ENCODE peak calls at places on chromosomes 1 and 21, in ten cellular contexts. A is IMR-90, V is heart left ventricle, P is esophagus squamous epithelium, Y is suprapubic skin, J is stomach, N is A549, E is uterus, L is ovary, M is K562. D is an unnamed sample. For H3K4me1, the result is how much of the 10 kb centered on the place peaks cover.

GRCh38 chr1:53766194-53766748 is 27.3 kb upstream of the GLIS1 start:
- DNase-seq in N (no peak), Y (no peak), J (no peak), L (no peak), P (no peak), V (no peak), M (no peak), A (no peak), E (no peak), D (no peak)

GRCh38 chr21:44530221-44530902 is 9.6 kb downstream of the KRTAP10-1 start:
- DNase-seq in N (no peak), A (no peak), E (no peak), V (no peak), M (no peak), P (no peak), J (no peak), L (no peak), Y (no peak), D (no peak)

GRCh38 chr21:43775795-43776430 is at the start of gene CSTB:
- DNase-seq in V (peak), N (peak), L (peak), E (peak), A (peak), P (no peak), J (peak), M (peak), Y (peak), D (peak)

GRCh38 chr1:33060579-33061083 is 20.3 kb upstream of the AZIN2 start:
- DNase-seq in Y (no peak), A (peak), V (peak), M (no peak), E (no peak), P (no peak), J (no peak), L (no peak), N (peak), D (no peak)

GRCh38 chr1:29563092-29563491 is 326.8 kb downstream of the PTPRU start:
- DNase-seq in J (no peak), Y (no peak), V (no peak), A (no peak), E (no peak), N (no peak), L (no peak), P (no peak), M (no peak), D (no peak)

GRCh38 chr1:35544976-35545375 is 12.2 kb downstream of the KIAA0319L start:
- DNase-seq in P (no peak), V (peak), A (peak), N (peak), L (no peak), J (no peak), M (peak), E (no peak), Y (peak), D (no peak)

GRCh38 chr1:225835752-225836151 is 25.8 kb downstream of the EPHX1 start:
- DNase-seq in V (peak), P (no peak), L (peak), A (peak), M (no peak), J (peak), E (peak), Y (no peak), N (no peak), D (peak)

GRCh38 chr1:175525222-175525621 is 218.2 kb downstream of the TNR start:
- DNase-seq in V (no peak), E (no peak), M (no peak), L (no peak), N (no peak), A (no peak), J (no peak), Y (no peak), P (no peak), D (no peak)

GRCh38 chr1:3543076-3544049 is 67.9 kb downstream of the MEGF6 start:
- DNase-seq in M (no peak), N (peak), A (peak), V (no peak), J (no peak), L (no peak), Y (no peak), E (peak), P (no peak), D (no peak)

GRCh38 chr1:52668711-52669110 is 29.4 kb downstream of the COA7 start:
- DNase-seq in Y (no peak), V (no peak), M (no peak), A (peak), J (no peak), E (no peak), P (no peak), L (no peak), N (no peak), D (peak)

GRCh38 chr1:17883136-17883535 is 128.0 kb downstream of the ACTL8 start:
- DNase-seq in V (no peak), A (no peak), P (no peak), L (no peak), J (no peak), M (no peak), Y (peak), E (no peak), N (no peak), D (no peak)

GRCh38 chr1:82177190-82177589 is 376.5 kb downstream of the ADGRL2 start:
- DNase-seq in L (no peak), N (no peak), Y (no peak), A (no peak), M (no peak), P (no peak), E (no peak), V (no peak), J (no peak), D (no peak)

GRCh38 chr21:26846036-26846931 is 1.1 kb upstream of the ADAMTS1 start:
- DNase-seq in E (peak), J (peak), A (peak), Y (peak), M (no peak), L (peak), V (peak), N (peak), P (no peak), D (peak)

GRCh38 chr21:17370263-17370662 is 142.6 kb upstream of the CXADR start:
- DNase-seq in Y (no peak), N (no peak), E (no peak), M (no peak), V (no peak), L (no peak), A (no peak), P (no peak), J (peak), D (no peak)

GRCh38 chr1:86769065-86769464 is 64.7 kb downstream of the SH3GLB1 start:
- DNase-seq in Y (no peak), J (no peak), M (no peak), V (no peak), E (no peak), P (no peak), A (no peak), L (no peak), N (no peak), D (no peak)

GRCh38 chr1:234519506-234519905 is 40.5 kb upstream of the TARBP1 start:
- DNase-seq in N (no peak), Y (peak), M (no peak), L (no peak), E (no peak), P (no peak), V (no peak), A (no peak), J (no peak), D (no peak)

GRCh38 chr21:42062543-42063022 is 8.5 kb upstream of the UMODL1 start:
- DNase-seq in L (no peak), E (no peak), J (peak), N (no peak), Y (no peak), A (no peak), P (peak), M (no peak), V (peak), D (no peak)

GRCh38 chr1:14567903-14568302 is 30.6 kb upstream of the KAZN start:
- DNase-seq in M (no peak), L (no peak), P (no peak), E (no peak), Y (no peak), V (no peak), J (no peak), N (no peak), A (no peak), D (no peak)

GRCh38 chr1:108708726-108709660 is 3.7 kb upstream of the FNDC7 start:
- DNase-seq in E (no peak), M (peak), V (no peak), L (no peak), Y (no peak), P (no peak), J (no peak), A (no peak), N (peak), D (no peak)

GRCh38 chr1:15951341-15952153 is 24.4 kb downstream of the ZBTB17 start:
- DNase-seq in L (no peak), N (no peak), M (peak), A (no peak), P (no peak), E (no peak), Y (no peak), V (no peak), J (no peak), D (no peak)

GRCh38 chr21:29248124-29248523 is 50.6 kb upstream of the BACH1 start:
- DNase-seq in N (no peak), V (no peak), Y (no peak), A (peak), L (no peak), J (no peak), P (no peak), M (no peak), E (no peak), D (no peak)

GRCh38 chr1:74467786-74468377 is 44.5 kb downstream of the LRRC53 start:
- DNase-seq in N (no peak), E (no peak), A (peak), V (no peak), Y (no peak), P (no peak), M (no peak), J (no peak), L (no peak), D (no peak)

GRCh38 chr1:229991724-229992333 is 75.2 kb upstream of the GALNT2 start:
- DNase-seq in V (no peak), J (no peak), A (no peak), L (no peak), N (no peak), Y (no peak), E (no peak), M (no peak), P (no peak), D (no peak)

GRCh38 chr1:84165566-84165965 is 21.5 kb downstream of the PRKACB start:
- DNase-seq in J (no peak), E (no peak), V (no peak), L (no peak), M (no peak), P (no peak), A (no peak), Y (no peak), N (no peak), D (no peak)

GRCh38 chr1:214310010-214310409 is 29.1 kb downstream of the SMYD2 start:
- DNase-seq in J (no peak), V (no peak), N (no peak), P (no peak), L (no peak), E (no peak), M (no peak), Y (no peak), A (peak), D (no peak)

GRCh38 chr1:201493757-201494617 is 12.9 kb downstream of the CSRP1 start:
- DNase-seq in L (peak), Y (no peak), M (no peak), N (no peak), V (peak), J (peak), E (peak), P (no peak), A (peak), D (no peak)

GRCh38 chr1:225554216-225554812 is 98.6 kb downstream of the ENAH start:
- DNase-seq in M (peak), V (no peak), E (no peak), Y (no peak), A (peak), L (no peak), P (no peak), J (no peak), N (peak), D (no peak)

GRCh38 chr1:198623920-198624647 is 14.8 kb upstream of the PTPRC start:
- DNase-seq in P (no peak), E (no peak), N (no peak), V (no peak), J (no peak), M (no peak), Y (no peak), L (no peak), A (peak), D (no peak)

GRCh38 chr1:158586942-158587341 is 7.2 kb upstream of the OR10X1 start:
- DNase-seq in N (no peak), E (no peak), L (no peak), Y (no peak), J (no peak), M (no peak), A (no peak), V (no peak), P (no peak), D (no peak)

GRCh38 chr1:40625476-40626382 is 39.8 kb downstream of the RIMS3 start:
- DNase-seq in A (peak), V (no peak), N (no peak), L (no peak), Y (no peak), E (no peak), P (no peak), M (no peak), J (no peak), D (no peak)

GRCh38 chr1:94322696-94323095 is 85.3 kb upstream of the ARHGAP29 start:
- DNase-seq in M (no peak), V (no peak), A (no peak), L (no peak), P (no peak), E (no peak), N (peak), J (no peak), Y (no peak), D (no peak)

GRCh38 chr1:186689907-186690306 is 9.7 kb upstream of the PTGS2 start:
- DNase-seq in J (no peak), L (no peak), V (no peak), M (no peak), A (no peak), Y (no peak), P (no peak), N (no peak), E (no peak), D (no peak)

GRCh38 chr1:209883341-209883971 is 54.6 kb upstream of the SYT14 start:
- DNase-seq in V (no peak), L (no peak), N (no peak), A (peak), J (no peak), Y (no peak), M (no peak), P (no peak), E (no peak), D (no peak)

GRCh38 chr21:38323721-38324591 is 67.2 kb downstream of the KCNJ15 start:
- DNase-seq in Y (no peak), N (peak), M (no peak), A (peak), L (no peak), V (no peak), P (no peak), E (no peak), J (no peak), D (no peak)

GRCh38 chr1:243964915-243965314 is 86.2 kb upstream of the ZBTB18 start:
- DNase-seq in E (no peak), N (no peak), A (peak), V (no peak), M (no peak), Y (no peak), P (no peak), J (no peak), L (no peak), D (no peak)

GRCh38 chr21:41973427-41973831 is 19.6 kb upstream of the C2CD2 start:
- DNase-seq in J (peak), A (no peak), N (no peak), V (no peak), M (no peak), E (no peak), L (no peak), P (no peak), Y (peak), D (no peak)

GRCh38 chr1:46411010-46411405 is 16.9 kb downstream of the FAAH start:
- DNase-seq in J (no peak), N (no peak), Y (no peak), V (no peak), P (no peak), A (no peak), L (no peak), M (no peak), E (no peak), D (no peak)
- H3K4me1 ChIP-seq in J (under half), N (under half), Y (under half), V (under half), P (under half), A (under half), L (under half), M (half or more), E (under half), D (under half)

DNA sequence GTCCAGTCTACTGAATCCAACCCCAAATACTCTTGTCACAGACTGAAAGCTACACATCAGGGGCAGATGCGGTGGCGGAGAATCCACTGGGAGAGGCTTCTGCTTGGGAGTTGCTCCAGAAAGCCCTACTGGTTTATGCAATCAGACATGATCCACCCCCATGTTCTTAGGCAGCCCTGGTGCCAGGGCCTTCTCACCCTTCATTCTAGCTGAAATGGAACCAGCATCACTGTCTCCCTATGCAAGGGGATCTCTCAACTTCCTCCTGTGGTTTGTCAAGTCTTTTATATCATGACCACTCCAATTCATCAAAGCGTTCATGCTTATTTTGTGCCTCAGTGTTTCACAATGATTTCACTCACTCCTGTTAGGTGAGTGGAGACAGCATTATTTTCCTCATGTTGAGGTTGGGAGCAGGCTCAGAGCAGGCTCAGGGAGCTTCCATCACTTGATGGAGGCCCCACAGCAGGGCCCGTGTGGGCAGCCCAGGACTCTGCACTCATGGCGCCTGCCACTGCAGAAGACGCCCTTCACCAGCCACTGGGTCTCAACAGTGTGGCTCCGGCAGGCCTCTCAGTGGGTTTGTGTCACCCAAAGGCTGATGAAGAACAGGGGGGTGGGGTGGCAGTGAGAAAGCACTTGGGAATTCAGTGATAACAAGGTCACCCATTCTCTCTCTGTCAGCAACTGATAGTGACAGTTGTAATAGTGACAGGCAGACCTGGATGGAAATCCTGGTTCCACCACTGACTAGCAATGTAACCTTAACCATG is 67.1 kb downstream of the CD58 start:
- DNase-seq in N (no peak), A (no peak), P (no peak), V (peak), M (peak), L (no peak), J (no peak), E (no peak), Y (no peak), D (no peak)
- H3K27ac ChIP-seq in N (peak), A (no peak), P (peak), V (peak), M (peak), L (no peak), J (no peak), E (no peak), Y (peak), D (peak)

DNA sequence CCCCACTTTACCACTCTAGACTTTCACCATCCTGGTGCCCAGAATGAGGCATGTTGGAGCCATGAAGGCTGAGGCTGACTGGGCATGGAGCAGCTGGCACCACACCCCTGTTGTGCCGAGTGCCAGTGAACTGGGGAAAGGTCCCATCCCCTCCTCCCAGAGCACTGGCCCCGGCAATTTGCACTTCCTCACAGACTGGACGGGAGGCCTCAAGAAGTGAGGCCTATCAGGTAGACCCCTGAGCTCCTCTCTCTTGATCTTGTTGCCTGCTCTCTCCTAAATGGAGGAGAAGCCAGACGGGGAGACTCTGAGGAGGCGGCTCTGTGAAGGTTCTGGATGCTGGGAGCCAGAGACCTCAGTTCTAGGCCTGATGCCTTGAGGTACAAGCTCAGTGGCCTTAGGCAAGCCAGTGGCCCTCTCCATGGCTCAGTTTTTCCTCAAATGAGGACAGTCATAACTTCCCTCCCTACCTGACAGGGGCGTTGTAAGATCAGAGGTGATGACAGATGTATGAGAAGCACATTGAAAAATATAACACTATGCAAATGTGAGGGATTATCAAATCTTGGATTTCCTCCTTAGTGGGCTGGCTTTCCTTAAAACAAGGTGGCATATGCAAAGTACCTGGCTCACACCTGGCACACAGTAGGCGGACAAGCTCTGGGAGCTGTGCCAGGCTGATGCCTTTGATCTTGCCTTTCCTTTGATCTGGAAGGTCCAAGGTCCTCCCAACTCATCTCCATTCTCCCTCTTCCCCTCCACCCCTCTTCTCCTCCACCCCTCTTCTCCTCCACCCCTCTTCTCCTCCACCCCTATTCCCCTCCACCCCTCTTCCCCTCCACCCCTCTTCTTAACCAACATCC is 6.7 kb downstream of the GRHL3 start:
- DNase-seq in A (no peak), N (no peak), V (no peak), Y (no peak), L (no peak), E (no peak), M (no peak), J (no peak), P (no peak), D (no peak)
- TF ChIP-seq POLR2A in A (no peak), N (no peak), V (no peak), Y (no peak), L (no peak), E (no peak), M (no peak), J (no peak), P (no peak), D (no peak)

DNA sequence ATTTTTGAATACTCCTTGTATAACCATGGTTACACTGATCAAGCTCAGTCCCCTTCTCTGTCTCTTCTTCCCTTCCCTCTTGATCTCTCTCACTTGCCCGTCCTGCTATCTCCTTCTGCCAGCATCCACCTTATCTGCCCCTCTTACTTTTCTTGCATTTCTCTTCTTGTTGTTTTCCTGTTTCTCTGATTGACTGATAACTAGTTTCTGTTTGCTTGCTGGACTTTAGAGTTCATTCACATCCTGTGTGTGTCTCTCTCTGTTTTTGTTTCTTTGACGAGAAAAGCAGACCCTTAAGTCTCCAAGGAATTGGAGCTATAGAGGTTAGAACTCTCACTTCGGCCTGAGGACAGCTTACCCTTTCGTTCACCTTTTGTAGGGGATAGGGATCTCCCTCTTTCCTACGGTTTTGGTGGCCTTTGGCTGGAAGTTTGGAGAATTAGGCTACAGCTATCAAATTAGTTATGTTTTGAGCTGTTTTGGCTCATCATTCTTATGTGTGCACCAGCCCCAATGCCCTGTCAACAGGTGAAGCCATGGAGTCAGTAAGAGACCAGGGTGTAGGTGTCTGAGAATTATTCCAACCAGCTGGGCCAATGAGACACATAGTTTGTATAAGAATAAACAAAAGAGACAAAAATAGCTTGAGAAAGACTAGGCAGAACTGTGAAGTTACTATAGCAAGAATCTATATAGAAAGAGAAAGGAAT is 49.1 kb upstream of the ASB17 start:
- DNase-seq in P (no peak), A (no peak), Y (no peak), J (no peak), N (no peak), M (no peak), V (no peak), L (no peak), E (no peak), D (no peak)
- H3K4me1 ChIP-seq in P (under half), A (under half), Y (under half), J (under half), N (under half), M (under half), V (under half), L (under half), E (under half), D (under half)

D was measured in right lobe of liver.